ENCODE peak calls at places on chromosomes 3 and 15, in six cellular contexts. Q is fibroblast of pulmonary artery; G is activated CD4-positive, alpha-beta T cell treated with anti-CD3 and anti-CD28 coated beads for 4 hours; A is NCI-H82; E is SW 1271; F is COLO829. V is an unnamed sample.

GRCh38 chr3:182596673-182597410 is 196.5 kb upstream of the ATP11B start:
- DNase-seq in Q (no peak), A (no peak), F (no peak), E (no peak), G (no peak), V (no peak)

GRCh38 chr3:190229632-190230424 is 92.4 kb downstream of the CLDN1 start:
- DNase-seq in G (no peak), A (no peak), E (no peak), F (no peak), Q (peak; percentile 31), V (peak; percentile 77)

GRCh38 chr3:43996379-43997301 is 245.0 kb upstream of the TOPAZ1 start:
- DNase-seq in Q (peak; percentile 16), G (no peak), E (no peak), F (no peak), A (peak; percentile 71), V (peak; percentile 59)

GRCh38 chr3:194869482-194870169 is 183.9 kb downstream of the FAM43A start:
- DNase-seq in Q (peak; percentile 62), A (peak; percentile 44), G (no peak), E (no peak), F (no peak), V (peak; percentile 73)

GRCh38 chr3:147117631-147118030 is 288.7 kb downstream of the ZIC4 start:
- DNase-seq in E (no peak), A (no peak), G (no peak), Q (no peak), F (no peak), V (no peak)

GRCh38 chr3:30672959-30673358 is 66.6 kb downstream of the TGFBR2 start:
- DNase-seq in Q (peak; percentile 49), G (no peak), F (no peak), E (no peak), A (no peak), V (peak; percentile 48)

GRCh38 chr3:46470831-46471230 is 6.1 kb upstream of the LTF start:
- DNase-seq in A (no peak), G (no peak), Q (no peak), F (no peak), E (no peak), V (no peak)

GRCh38 chr15:49060710-49061483 is 14.7 kb upstream of the SECISBP2L start:
- DNase-seq in E (no peak), G (no peak), F (no peak), Q (peak; percentile 56), A (no peak), V (peak; percentile 43)

GRCh38 chr3:57788624-57789018 is 32.5 kb downstream of the SLMAP start:
- DNase-seq in Q (no peak), G (no peak), E (no peak), F (no peak), A (no peak), V (no peak)

GRCh38 chr3:143283432-143284128 is 164.0 kb downstream of the CHST2 start:
- DNase-seq in Q (no peak), E (no peak), G (no peak), A (no peak), F (no peak), V (no peak)

GRCh38 chr15:97604673-97605072 is 355.8 kb upstream of the ARRDC4 start:
- DNase-seq in Q (no peak), A (no peak), G (no peak), E (no peak), F (no peak), V (no peak)

GRCh38 chr3:127589600-127590281 is 792 bp downstream of the TPRA1 start:
- DNase-seq in G (no peak), E (no peak), A (peak; percentile 57), F (no peak), Q (no peak), V (no peak)

GRCh38 chr3:195867631-195868335 is 40.6 kb downstream of the TNK2 start:
- DNase-seq in Q (no peak), F (no peak), A (no peak), G (no peak), E (no peak), V (no peak)

GRCh38 chr3:122392868-122393844 is 9.2 kb downstream of the FAM162A start:
- DNase-seq in G (peak; percentile 7), Q (peak; percentile 67), E (no peak), F (peak; percentile 84), A (peak; percentile 48), V (peak; percentile 71)

GRCh38 chr3:185813691-185814215 is 11.1 kb downstream of the IGF2BP2 start:
- DNase-seq in A (no peak), E (peak; percentile 37), G (no peak), F (no peak), Q (peak; percentile 71), V (peak; percentile 93)

GRCh38 chr3:114550155-114550554 is 256.3 kb downstream of the TIGIT start:
- DNase-seq in A (no peak), F (no peak), G (no peak), E (no peak), Q (peak; percentile 72), V (peak; percentile 62)

GRCh38 chr3:107236661-107237375 is 140.4 kb upstream of the CCDC54 start:
- DNase-seq in E (no peak), F (no peak), A (peak; percentile 15), G (no peak), Q (no peak), V (no peak)

GRCh38 chr15:98799991-98800390 is 151.7 kb downstream of the IGF1R start:
- DNase-seq in F (no peak), Q (peak; percentile 11), A (peak; percentile 53), G (no peak), E (no peak), V (peak; percentile 36)

GRCh38 chr15:32849769-32850668 is 132.2 kb downstream of the GREM1 start:
- DNase-seq in G (no peak), Q (peak; percentile 93), A (peak; percentile 91), F (no peak), E (peak; percentile 15), V (peak; percentile 99)

GRCh38 chr3:97940034-97940433 is 32.2 kb downstream of the RIOX2 start:
- DNase-seq in F (no peak), A (peak; percentile 62), G (no peak), E (no peak), Q (peak; percentile 26), V (no peak)

GRCh38 chr15:75655911-75656310 is 8.2 kb downstream of the SNX33 start:
- DNase-seq in F (no peak), G (no peak), A (peak; percentile 36), E (no peak), Q (no peak), V (no peak)

GRCh38 chr3:9013782-9014181 is 50.5 kb upstream of the RAD18 start:
- DNase-seq in F (no peak), A (no peak), Q (no peak), G (no peak), E (no peak), V (no peak)

GRCh38 chr15:90529369-90530249 is at the start of gene CRTC3:
- DNase-seq in F (peak; percentile 48), G (peak; percentile 49), E (no peak), Q (peak; percentile 50), A (peak; percentile 59), V (peak; percentile 60)

GRCh38 chr15:83398591-83398990 is 48.5 kb upstream of the SH3GL3 start:
- DNase-seq in Q (peak; percentile 29), G (no peak), E (no peak), F (peak; percentile 23), A (peak; percentile 90), V (peak; percentile 68)

GRCh38 chr3:117219296-117219695 is 509.7 kb downstream of the TUSC7 start:
- DNase-seq in F (no peak), E (no peak), A (no peak), G (no peak), Q (no peak), V (no peak)

GRCh38 chr15:40420793-40421192 is 15.2 kb downstream of the IVD start:
- DNase-seq in G (no peak), F (no peak), Q (no peak), E (no peak), A (peak; percentile 52), V (no peak)

GRCh38 chr15:71400347-71400746 is 285.1 kb downstream of the THSD4 start:
- DNase-seq in E (no peak), F (no peak), A (no peak), Q (no peak), G (no peak), V (no peak)

GRCh38 chr15:51803961-51804360 is 25.5 kb upstream of the TMOD3 start:
- DNase-seq in A (no peak), G (no peak), F (no peak), Q (no peak), E (no peak), V (peak; percentile 34)

GRCh38 chr3:82085356-82085755 is 323.9 kb upstream of the GBE1 start:
- DNase-seq in G (no peak), E (no peak), A (no peak), Q (peak; percentile 30), F (peak; percentile 40), V (no peak)

GRCh38 chr3:99885851-99886250 is 68.2 kb downstream of the CMSS1 start:
- DNase-seq in A (no peak), E (no peak), F (no peak), G (no peak), Q (no peak), V (no peak)